ENCODE peak calls at places on chromosome 17, in eight cellular contexts. O is AG10803; I is T-helper 1 cell; D is left ventricle myocardium inferior; N is GM23248; S is iPS DF 19.7; U is nephron progenitor cell; W is activated naive CD4-positive, alpha-beta T cell treated with Interleukin-2 at 50 U/mL for 16 hours. Z is an unnamed sample.

GRCh38 chr17:41428591-41429326 is 4.4 kb upstream of the KRT37 start:
- DNase-seq in O (peak; percentile 18), I (no peak), D (no peak), N (peak; percentile 28), S (no peak), U (no peak), W (no peak), Z (peak; percentile 68)

GRCh38 chr17:249236-249993 is 68.0 kb upstream of the DOC2B start:
- DNase-seq in O (no peak), I (no peak), D (peak; percentile 6), N (no peak), S (no peak), U (no peak), W (no peak), Z (no peak)

GRCh38 chr17:38730526-38731379 is 612 bp downstream of the CISD3 start:
- DNase-seq in O (peak; percentile 58), I (no peak), D (peak; percentile 84), N (peak; percentile 81), S (no peak), U (peak; percentile 38), W (peak; percentile 36), Z (peak; percentile 73)

GRCh38 chr17:27879987-27880608 is 13.1 kb downstream of the LYRM9 start:
- DNase-seq in O (peak; percentile 51), I (peak; percentile 19), D (peak; percentile 74), N (peak; percentile 73), S (peak; percentile 20), U (peak; percentile 77), W (peak; percentile 68), Z (peak; percentile 81)

GRCh38 chr17:29112780-29113295 is 67.4 kb downstream of the MYO18A start:
- DNase-seq in O (peak; percentile 69), I (no peak), D (peak; percentile 55), N (peak; percentile 37), S (no peak), U (no peak), W (no peak), Z (peak; percentile 81)

GRCh38 chr17:64448665-64449512 is at the start of gene MILR1:
- DNase-seq in O (peak; percentile 68), I (no peak), D (no peak), N (peak; percentile 93), S (no peak), U (no peak), W (no peak), Z (peak; percentile 79)

GRCh38 chr17:29585080-29585751 is 4.2 kb downstream of the GIT1 start:
- DNase-seq in O (no peak), I (no peak), D (no peak), N (no peak), S (no peak), U (peak; percentile 8), W (peak; percentile 34), Z (no peak)

GRCh38 chr17:4998027-4998665 is 396 bp downstream of the KIF1C start:
- DNase-seq in O (peak; percentile 23), I (no peak), D (peak; percentile 70), N (no peak), S (no peak), U (peak; percentile 77), W (no peak), Z (peak; percentile 20)

GRCh38 chr17:36593651-36594316 is 2.1 kb downstream of the DHRS11 start:
- DNase-seq in O (no peak), I (no peak), D (no peak), N (no peak), S (no peak), U (no peak), W (no peak), Z (peak; percentile 59)

Z was measured in astrocyte of the hippocampus.